ENCODE peak calls at places on chromosomes 13 and 19, in five cellular contexts. T is progenitor cell of endocrine pancreas, O is AG09319, C is transverse colon, U is brain microvascular endothelial cell. Z is an unnamed sample.

GRCh38 chr19:49224856-49225255 is 67.3 kb downstream of the TRPM4 start:
- DNase-seq in T (no peak), O (no peak), C (peak; percentile 77), U (peak; percentile 70), Z (no peak)

GRCh38 chr13:36601186-36601585 is 72.6 kb upstream of the SERTM1 start:
- DNase-seq in T (no peak), O (no peak), C (no peak), U (no peak), Z (no peak)

GRCh38 chr19:13128583-13128982 is 10.5 kb downstream of the NACC1 start:
- DNase-seq in T (no peak), O (no peak), C (no peak), U (no peak), Z (no peak)

GRCh38 chr13:32857077-32857476 is 159.1 kb upstream of the KL start:
- DNase-seq in T (no peak), O (no peak), C (no peak), U (no peak), Z (no peak)

GRCh38 chr13:42275506-42275905 is 3.6 kb downstream of the AKAP11 start:
- DNase-seq in T (no peak), O (no peak), C (no peak), U (no peak), Z (no peak)

GRCh38 chr13:106762711-106763110 is 194.8 kb upstream of the ARGLU1 start:
- DNase-seq in T (no peak), O (no peak), C (no peak), U (no peak), Z (no peak)

GRCh38 chr19:46697142-46697960 is 19.6 kb downstream of the PRKD2 start:
- DNase-seq in T (peak; percentile 63), O (peak; percentile 50), C (peak; percentile 96), U (peak; percentile 73), Z (peak; percentile 29)

GRCh38 chr13:48595330-48596127 is 58.2 kb upstream of the CYSLTR2 start:
- DNase-seq in T (peak; percentile 13), O (peak; percentile 14), C (peak; percentile 64), U (peak; percentile 76), Z (peak; percentile 39)

GRCh38 chr19:56837004-56837403 is 3.5 kb downstream of the PEG3 start:
- DNase-seq in T (no peak), O (no peak), C (no peak), U (no peak), Z (no peak)

GRCh38 chr19:6312018-6312417 is 21.4 kb downstream of the ACER1 start:
- DNase-seq in T (no peak), O (no peak), C (no peak), U (no peak), Z (no peak)

GRCh38 chr13:102011539-102011938 is 390.3 kb downstream of the FGF14 start:
- DNase-seq in T (no peak), O (no peak), C (no peak), U (no peak), Z (no peak)

GRCh38 chr13:67878376-67878775 is 648.2 kb upstream of the PCDH9 start:
- DNase-seq in T (no peak), O (no peak), C (no peak), U (no peak), Z (no peak)

GRCh38 chr19:55605637-55606470 is at the start of gene ZNF865:
- DNase-seq in T (no peak), O (peak; percentile 65), C (peak; percentile 86), U (peak; percentile 81), Z (peak; percentile 61)